ENCODE peak calls at places on chromosome X, in seven cellular contexts. One of them, this sample, is unnamed.

GRCh38 chrX:10617186-10617963 is 3.0 kb downstream of the MID1 start:
- DNase-seq in activated CD8-positive, alpha-beta memory T cell treated with anti-CD3 and anti-CD28 coated beads for 1 hour: no peak
- DNase-seq in testis: no peak
- DNase-seq in left colon: no peak
- DNase-seq in NCI-H82: peak; percentile 61
- DNase-seq in epithelial cell of esophagus: no peak
- DNase-seq in EH: peak; percentile 65
- DNase-seq in this sample: no peak

GRCh38 chrX:39857780-39858179 is 240.0 kb downstream of the BCOR start:
- DNase-seq in activated CD8-positive, alpha-beta memory T cell treated with anti-CD3 and anti-CD28 coated beads for 1 hour: no peak
- DNase-seq in testis: no peak
- DNase-seq in left colon: no peak
- DNase-seq in NCI-H82: no peak
- DNase-seq in epithelial cell of esophagus: peak; percentile 4
- DNase-seq in EH: no peak
- DNase-seq in this sample: no peak

GRCh38 chrX:45381366-45381765 is 180.7 kb upstream of the DIPK2B start:
- DNase-seq in activated CD8-positive, alpha-beta memory T cell treated with anti-CD3 and anti-CD28 coated beads for 1 hour: no peak
- DNase-seq in testis: no peak
- DNase-seq in left colon: no peak
- DNase-seq in NCI-H82: no peak
- DNase-seq in epithelial cell of esophagus: no peak
- DNase-seq in EH: no peak
- DNase-seq in this sample: no peak

GRCh38 chrX:96538104-96538725 is 146.4 kb upstream of the DIAPH2 start:
- DNase-seq in activated CD8-positive, alpha-beta memory T cell treated with anti-CD3 and anti-CD28 coated beads for 1 hour: no peak
- DNase-seq in testis: no peak
- DNase-seq in left colon: peak; percentile 43
- DNase-seq in NCI-H82: peak; percentile 89
- DNase-seq in epithelial cell of esophagus: peak; percentile 0
- DNase-seq in EH: no peak
- DNase-seq in this sample: no peak

GRCh38 chrX:15529165-15529564 is 28.6 kb downstream of the BMX start:
- DNase-seq in activated CD8-positive, alpha-beta memory T cell treated with anti-CD3 and anti-CD28 coated beads for 1 hour: no peak
- DNase-seq in testis: no peak
- DNase-seq in left colon: no peak
- DNase-seq in NCI-H82: no peak
- DNase-seq in epithelial cell of esophagus: no peak
- DNase-seq in EH: no peak
- DNase-seq in this sample: no peak

GRCh38 chrX:10106801-10107200 is 50.0 kb upstream of the CLCN4 start:
- DNase-seq in activated CD8-positive, alpha-beta memory T cell treated with anti-CD3 and anti-CD28 coated beads for 1 hour: peak; percentile 4
- DNase-seq in testis: no peak
- DNase-seq in left colon: no peak
- DNase-seq in NCI-H82: peak; percentile 0
- DNase-seq in epithelial cell of esophagus: no peak
- DNase-seq in EH: no peak
- DNase-seq in this sample: peak; percentile 88

GRCh38 chrX:122245943-122246342 is 938.1 kb upstream of the GRIA3 start:
- DNase-seq in activated CD8-positive, alpha-beta memory T cell treated with anti-CD3 and anti-CD28 coated beads for 1 hour: no peak
- DNase-seq in testis: no peak
- DNase-seq in left colon: no peak
- DNase-seq in NCI-H82: no peak
- DNase-seq in epithelial cell of esophagus: no peak
- DNase-seq in EH: no peak
- DNase-seq in this sample: no peak

GRCh38 chrX:40012039-40012799 is 85.5 kb downstream of the BCOR start:
- DNase-seq in activated CD8-positive, alpha-beta memory T cell treated with anti-CD3 and anti-CD28 coated beads for 1 hour: no peak
- DNase-seq in testis: no peak
- DNase-seq in left colon: peak; percentile 40
- DNase-seq in NCI-H82: no peak
- DNase-seq in epithelial cell of esophagus: peak; percentile 28
- DNase-seq in EH: peak; percentile 66
- DNase-seq in this sample: no peak

GRCh38 chrX:15877380-15877779 is 22.8 kb upstream of the AP1S2 start:
- DNase-seq in activated CD8-positive, alpha-beta memory T cell treated with anti-CD3 and anti-CD28 coated beads for 1 hour: no peak
- DNase-seq in testis: peak; percentile 53
- DNase-seq in left colon: no peak
- DNase-seq in NCI-H82: no peak
- DNase-seq in epithelial cell of esophagus: no peak
- DNase-seq in EH: peak; percentile 34
- DNase-seq in this sample: no peak

GRCh38 chrX:10160221-10160620 is 3.4 kb downstream of the CLCN4 start:
- DNase-seq in activated CD8-positive, alpha-beta memory T cell treated with anti-CD3 and anti-CD28 coated beads for 1 hour: no peak
- DNase-seq in testis: no peak
- DNase-seq in left colon: no peak
- DNase-seq in NCI-H82: no peak
- DNase-seq in epithelial cell of esophagus: no peak
- DNase-seq in EH: no peak
- DNase-seq in this sample: no peak

GRCh38 chrX:118507766-118508165 is 12.2 kb downstream of the DOCK11 start:
- DNase-seq in activated CD8-positive, alpha-beta memory T cell treated with anti-CD3 and anti-CD28 coated beads for 1 hour: no peak
- DNase-seq in testis: no peak
- DNase-seq in left colon: no peak
- DNase-seq in NCI-H82: no peak
- DNase-seq in epithelial cell of esophagus: peak; percentile 27
- DNase-seq in EH: no peak
- DNase-seq in this sample: no peak